ENCODE peak calls at places on chromosomes 6 and 20, in seven cellular contexts. T is CD8-positive, alpha-beta T cell; X is neural crest cell; L is cardiac fibroblast; N is AG09319; A is brain microvascular endothelial cell; W is nephron progenitor cell. M is an unnamed sample.

GRCh38 chr6:62102387-62102786 is 183.6 kb downstream of the KHDRBS2 start:
- DNase-seq in T (no peak), X (no peak), L (no peak), N (no peak), A (no peak), W (no peak), M (no peak)

GRCh38 chr6:25296980-25297379 is 17.8 kb downstream of the CARMIL1 start:
- DNase-seq in T (no peak), X (no peak), L (peak), N (no peak), A (no peak), W (no peak), M (no peak)

GRCh38 chr6:118864330-118865166 is 29.4 kb upstream of the ASF1A start:
- DNase-seq in T (no peak), X (no peak), L (peak), N (no peak), A (no peak), W (no peak), M (no peak)

GRCh38 chr6:148382856-148383255 is 40.2 kb downstream of the SASH1 start:
- DNase-seq in T (no peak), X (no peak), L (no peak), N (no peak), A (peak), W (no peak), M (no peak)

GRCh38 chr20:34547844-34548613 is 10.5 kb upstream of the MAP1LC3A start:
- DNase-seq in T (no peak), X (no peak), L (no peak), N (no peak), A (no peak), W (no peak), M (no peak)

GRCh38 chr6:14520536-14520935 is 403.0 kb downstream of the CD83 start:
- DNase-seq in T (no peak), X (no peak), L (no peak), N (no peak), A (no peak), W (no peak), M (no peak)

GRCh38 chr20:57473246-57474042 is 51.5 kb downstream of the CTCFL start:
- DNase-seq in T (peak), X (no peak), L (peak), N (no peak), A (no peak), W (no peak), M (no peak)

GRCh38 chr6:13371421-13372072 is 43.2 kb upstream of the TBC1D7 start:
- DNase-seq in T (no peak), X (no peak), L (no peak), N (no peak), A (no peak), W (no peak), M (no peak)

GRCh38 chr20:58994390-58995159 is 12.5 kb downstream of the CTSZ start:
- DNase-seq in T (no peak), X (no peak), L (no peak), N (no peak), A (no peak), W (no peak), M (no peak)

GRCh38 chr6:66926060-66926459 is 1219.0 kb upstream of the EYS start:
- DNase-seq in T (no peak), X (no peak), L (peak), N (no peak), A (peak), W (no peak), M (no peak)

GRCh38 chr20:24584538-24585356 is 115.3 kb downstream of the SYNDIG1 start:
- DNase-seq in T (no peak), X (no peak), L (peak), N (no peak), A (no peak), W (no peak), M (peak)

GRCh38 chr6:118468682-118469465 is 79.2 kb upstream of the PLN start:
- DNase-seq in T (no peak), X (no peak), L (no peak), N (no peak), A (peak), W (no peak), M (no peak)

GRCh38 chr20:59832406-59833156 is 100.9 kb downstream of the SYCP2 start:
- DNase-seq in T (no peak), X (no peak), L (no peak), N (no peak), A (no peak), W (no peak), M (no peak)

GRCh38 chr6:112480551-112480950 is 133.4 kb downstream of the RFPL4B start:
- DNase-seq in T (no peak), X (no peak), L (peak), N (no peak), A (no peak), W (no peak), M (peak)

GRCh38 chr6:12785301-12785700 is 68.7 kb downstream of the PHACTR1 start:
- DNase-seq in T (no peak), X (no peak), L (no peak), N (no peak), A (no peak), W (no peak), M (no peak)

GRCh38 chr6:86858970-86859369 is 78.4 kb upstream of the HTR1E start:
- DNase-seq in T (no peak), X (no peak), L (no peak), N (no peak), A (no peak), W (no peak), M (no peak)

GRCh38 chr6:86856937-86857563 is 80.3 kb upstream of the HTR1E start:
- DNase-seq in T (no peak), X (peak), L (peak), N (no peak), A (peak), W (peak), M (peak)

GRCh38 chr6:86859513-86859912 is 77.8 kb upstream of the HTR1E start:
- DNase-seq in T (no peak), X (no peak), L (no peak), N (no peak), A (no peak), W (no peak), M (no peak)
- TF ChIP-seq CTCF in T (no peak), X (no peak), L (no peak), N (no peak), A (no peak), W (no peak), M (no peak)

DNA sequence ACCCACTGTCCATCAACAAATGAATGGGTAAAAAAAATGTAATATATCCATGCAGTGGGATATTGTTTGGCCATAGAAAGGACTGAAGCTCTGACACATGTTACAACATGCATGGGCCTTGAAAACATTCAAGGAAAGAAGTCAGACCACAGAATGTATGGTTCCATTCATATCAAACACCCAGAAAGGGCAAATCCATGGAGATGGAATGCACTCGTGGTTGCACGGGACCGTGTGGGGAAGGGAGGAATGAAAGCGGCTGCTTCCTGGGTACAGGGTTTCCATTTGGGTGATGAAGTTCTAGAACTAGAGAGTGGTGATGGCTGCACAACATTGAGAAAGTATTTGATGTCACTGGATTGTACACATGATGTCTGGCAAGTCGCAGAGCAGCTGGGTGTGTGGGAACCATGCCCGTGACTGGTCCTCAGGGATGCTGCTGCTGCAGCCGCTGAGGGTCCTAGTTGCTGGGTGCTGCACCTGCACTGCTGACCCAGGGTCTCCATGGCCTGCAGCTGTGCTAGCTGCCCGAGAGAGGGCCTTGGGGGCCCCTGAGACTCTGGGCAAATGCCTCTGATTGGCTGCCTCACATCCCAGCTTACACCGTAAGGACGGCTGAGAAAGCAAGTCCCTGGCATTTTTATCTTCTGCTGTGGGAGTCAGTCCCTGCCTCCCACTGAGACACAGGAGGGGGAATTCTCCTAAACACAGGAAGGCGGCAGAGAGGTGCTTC is 220.2 kb downstream of the NRN1 start:
- DNase-seq in T (no peak), X (no peak), L (no peak), N (no peak), A (no peak), W (no peak), M (no peak)
- TF ChIP-seq CTCF in T (no peak), X (no peak), L (no peak), N (no peak), A (no peak), W (no peak), M (no peak)

GRCh38 chr6:152635949-152636674 is 1.1 kb downstream of the SYNE1 start:
- DNase-seq in T (peak), X (no peak), L (peak), N (no peak), A (peak), W (peak), M (no peak)
- TF ChIP-seq CTCF in T (no peak), X (no peak), L (no peak), N (no peak), A (no peak), W (no peak), M (no peak)

DNA sequence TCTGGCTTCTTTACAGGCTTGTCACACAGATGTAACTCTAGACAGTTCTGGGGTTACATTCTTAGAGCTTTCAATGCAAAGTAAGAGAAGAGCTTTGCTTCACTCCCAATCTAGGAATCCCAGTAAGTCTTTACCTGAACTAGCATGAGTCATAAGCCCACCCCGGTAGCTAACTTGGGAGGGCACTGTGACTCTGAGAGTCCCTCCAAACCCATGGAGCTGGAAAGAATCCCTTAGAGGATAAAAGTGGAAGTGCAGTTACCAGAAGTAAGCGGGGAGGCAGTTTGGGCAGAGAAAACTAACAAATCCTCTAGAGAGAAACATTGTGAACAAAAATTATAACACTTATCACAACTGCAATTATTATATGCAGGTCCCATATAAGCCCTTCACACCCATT is 84.0 kb upstream of the SMLR1 start:
- DNase-seq in T (no peak), X (no peak), L (no peak), N (no peak), A (no peak), W (no peak), M (no peak)
- TF ChIP-seq CTCF in T (no peak), X (no peak), L (peak), N (no peak), A (peak), W (no peak), M (peak)

GRCh38 chr20:51321343-51322163 is 221.0 kb downstream of the NFATC2 start:
- DNase-seq in T (no peak), X (no peak), L (no peak), N (no peak), A (no peak), W (no peak), M (no peak)

GRCh38 chr20:51329845-51330244 is 212.7 kb downstream of the NFATC2 start:
- DNase-seq in T (no peak), X (no peak), L (no peak), N (no peak), A (no peak), W (no peak), M (no peak)

GRCh38 chr20:51327251-51327841 is 215.2 kb downstream of the NFATC2 start:
- DNase-seq in T (no peak), X (no peak), L (peak), N (peak), A (peak), W (no peak), M (peak)

GRCh38 chr20:51322164-51322707 is 220.3 kb downstream of the NFATC2 start:
- DNase-seq in T (no peak), X (no peak), L (no peak), N (no peak), A (no peak), W (peak), M (no peak)

GRCh38 chr20:51326241-51326819 is 216.2 kb downstream of the NFATC2 start:
- DNase-seq in T (peak), X (peak), L (peak), N (no peak), A (peak), W (peak), M (peak)
- TF ChIP-seq CTCF in T (no peak), X (peak), L (peak), N (peak), A (peak), W (peak), M (peak)

GRCh38 chr6:4059115-4059777 is 19.7 kb downstream of the FAM217A start:
- DNase-seq in T (peak), X (no peak), L (peak), N (peak), A (peak), W (no peak), M (peak)

GRCh38 chr6:4057036-4057435 is 21.9 kb downstream of the FAM217A start:
- DNase-seq in T (no peak), X (no peak), L (no peak), N (no peak), A (no peak), W (no peak), M (no peak)

GRCh38 chr6:4055420-4056041 is 23.4 kb downstream of the FAM217A start:
- DNase-seq in T (no peak), X (no peak), L (peak), N (peak), A (peak), W (no peak), M (peak)
- TF ChIP-seq CTCF in T (no peak), X (peak), L (peak), N (peak), A (peak), W (no peak), M (peak)

GRCh38 chr6:162443101-162443500 is 284.5 kb downstream of the PRKN start:
- DNase-seq in T (no peak), X (no peak), L (no peak), N (no peak), A (no peak), W (peak), M (no peak)

GRCh38 chr6:162448294-162448693 is 279.3 kb downstream of the PRKN start:
- DNase-seq in T (no peak), X (no peak), L (no peak), N (no peak), A (no peak), W (no peak), M (no peak)

GRCh38 chr6:162442675-162443074 is 284.9 kb downstream of the PRKN start:
- DNase-seq in T (no peak), X (peak), L (peak), N (no peak), A (no peak), W (peak), M (no peak)
- TF ChIP-seq CTCF in T (no peak), X (peak), L (no peak), N (no peak), A (peak), W (peak), M (no peak)

DNA sequence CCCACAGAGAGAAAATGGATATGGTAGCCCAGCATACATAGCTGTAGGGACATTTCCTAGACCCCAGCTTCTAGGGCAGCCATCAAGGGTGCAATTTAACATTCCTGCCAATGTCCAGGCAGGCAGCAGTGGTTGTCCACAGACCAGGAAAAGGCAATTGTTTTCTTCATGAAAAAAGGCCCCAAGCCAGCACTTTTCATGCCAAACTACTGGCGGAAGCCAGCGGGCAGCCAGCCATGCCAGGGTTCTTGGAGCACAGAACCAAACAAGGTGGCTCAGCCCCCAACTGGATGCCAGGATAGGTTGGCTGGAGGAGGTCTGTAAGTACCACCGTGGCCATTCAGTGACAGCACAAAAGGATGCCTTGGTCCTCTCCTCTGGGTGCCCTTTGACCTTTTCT is 94.6 kb downstream of the BANF2 start:
- DNase-seq in T (no peak), X (no peak), L (no peak), N (no peak), A (no peak), W (no peak), M (no peak)
- TF ChIP-seq CTCF in T (no peak), X (no peak), L (no peak), N (no peak), A (no peak), W (no peak), M (no peak)

DNA sequence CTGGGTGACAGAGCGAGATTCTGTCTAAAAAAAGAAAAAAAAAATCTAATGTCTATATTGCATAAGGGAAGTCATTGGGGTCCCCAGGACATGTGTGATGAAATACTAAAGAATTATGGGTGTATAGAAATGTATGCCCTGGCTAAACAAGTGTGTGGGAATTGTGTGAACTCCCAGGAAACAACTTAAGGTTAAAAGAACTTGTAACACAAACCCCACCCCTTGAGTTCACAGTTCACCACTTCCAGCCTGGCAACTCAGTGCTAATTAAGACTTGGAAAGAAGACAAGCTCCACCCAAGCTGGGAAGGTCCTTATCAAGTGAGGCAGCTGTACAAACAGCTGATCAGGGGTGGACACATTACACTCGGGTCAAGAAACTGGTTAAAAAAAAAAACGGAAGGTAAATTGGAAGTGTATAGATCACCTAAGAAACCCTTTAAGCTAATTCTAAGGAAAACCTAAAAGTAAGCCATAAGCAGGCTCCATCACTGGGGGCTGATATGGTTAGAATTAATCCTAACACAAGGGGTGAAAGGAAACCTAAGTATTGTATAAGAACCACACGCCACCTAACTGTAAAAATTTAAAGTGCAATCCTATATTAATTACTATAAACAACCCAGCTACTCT is 25.2 kb downstream of the HLA-A start:
- DNase-seq in T (no peak), X (no peak), L (peak), N (no peak), A (no peak), W (no peak), M (no peak)
- TF ChIP-seq CTCF in T (no peak), X (no peak), L (peak), N (peak), A (no peak), W (no peak), M (peak)

GRCh38 chr20:44091026-44091425 is 96.0 kb downstream of the JPH2 start:
- DNase-seq in T (no peak), X (no peak), L (no peak), N (no peak), A (no peak), W (no peak), M (no peak)
- TF ChIP-seq CTCF in T (no peak), X (no peak), L (no peak), N (no peak), A (no peak), W (no peak), M (peak)

M was measured in HFFc6.